ENCODE peak calls at places on chromosome 21, in eight cellular contexts. Z is islet precursor cell, X is epithelial cell of prostate, V is naive B cell, G is NCI-H446 treated with DMSO at 0.1 percent for 48 hours, J is HuH-7.5, H is head of caudate nucleus, P is HTR-8/SVneo. C is an unnamed sample.

GRCh38 chr21:24895885-24896734 is 711.2 kb downstream of the MRPL39 start:
- DNase-seq in P (no peak), G (peak; percentile 51), Z (peak; percentile 38), J (no peak), X (no peak), H (no peak), V (peak; percentile 28), C (peak; percentile 19)

GRCh38 chr21:27566521-27566920 is 599.6 kb upstream of the ADAMTS5 start:
- DNase-seq in V (no peak), G (no peak), P (no peak), J (no peak), X (no peak), H (no peak), Z (no peak), C (no peak)

GRCh38 chr21:13937236-13937635 is 273.5 kb downstream of the LIPI start:
- DNase-seq in J (no peak), V (no peak), P (no peak), G (no peak), X (no peak), Z (no peak), H (no peak), C (no peak)

GRCh38 chr21:38355992-38356781 is 99.4 kb downstream of the KCNJ15 start:
- DNase-seq in J (peak; percentile 70), Z (peak; percentile 87), V (peak; percentile 19), G (peak; percentile 32), P (peak; percentile 79), X (no peak), H (peak; percentile 87), C (peak; percentile 79)

GRCh38 chr21:34782666-34783365 is 114.0 kb downstream of the CLIC6 start:
- DNase-seq in P (no peak), G (no peak), V (no peak), J (no peak), H (peak; percentile 71), Z (no peak), X (no peak), C (no peak)

GRCh38 chr21:42598159-42598735 is 55.2 kb upstream of the PDE9A start:
- DNase-seq in V (no peak), X (no peak), J (no peak), P (no peak), Z (no peak), H (no peak), G (no peak), C (no peak)

GRCh38 chr21:46507562-46507961 is 48.9 kb downstream of the DIP2A start:
- DNase-seq in Z (no peak), H (no peak), X (no peak), V (no peak), P (no peak), G (no peak), J (no peak), C (no peak)

GRCh38 chr21:45753445-45753844 is 109.9 kb downstream of the PCBP3 start:
- DNase-seq in H (no peak), X (no peak), Z (no peak), V (no peak), P (no peak), J (no peak), G (no peak), C (no peak)

GRCh38 chr21:32771134-32771523 is 426 bp downstream of the PAXBP1 start:
- DNase-seq in H (peak; percentile 35), G (no peak), V (no peak), J (peak; percentile 18), Z (peak; percentile 76), P (peak; percentile 37), X (no peak), C (no peak)

GRCh38 chr21:43297989-43298388 is 128.9 kb downstream of the SIK1 start:
- DNase-seq in J (no peak), Z (no peak), H (no peak), X (no peak), G (no peak), P (no peak), V (no peak), C (no peak)

GRCh38 chr21:45306832-45307571 is 19.3 kb upstream of the POFUT2 start:
- DNase-seq in V (no peak), P (no peak), H (peak; percentile 92), J (no peak), Z (peak; percentile 98), G (no peak), X (no peak), C (no peak)